ENCODE peak calls at places on chromosomes 7 and 10, in five cellular contexts. J, W, X, I and T are unnamed samples.

GRCh38 chr10:29861811-29862505 is 197.4 kb downstream of the JCAD start:
- DNase-seq in J (no peak), W (no peak), X (no peak), I (no peak), T (no peak)

GRCh38 chr10:24622781-24623301 is 100.8 kb downstream of the ARHGAP21 start:
- DNase-seq in J (peak), W (no peak), X (no peak), I (no peak), T (no peak)

GRCh38 chr7:101792051-101792651 is 25.3 kb upstream of the CUX1 start:
- DNase-seq in J (no peak), W (peak), X (no peak), I (no peak), T (no peak)

GRCh38 chr10:72087392-72087968 is 871 bp downstream of the SPOCK2 start:
- DNase-seq in J (no peak), W (peak), X (no peak), I (no peak), T (no peak)

GRCh38 chr10:131219584-131219886 is 92.0 kb downstream of the TCERG1L start:
- DNase-seq in J (no peak), W (no peak), X (no peak), I (no peak), T (no peak)

GRCh38 chr7:1403844-1404404 is 55.3 kb downstream of the MICALL2 start:
- DNase-seq in J (peak), W (peak), X (no peak), I (no peak), T (no peak)

GRCh38 chr10:120272350-120272749 is 184.7 kb upstream of the PLPP4 start:
- DNase-seq in J (no peak), W (no peak), X (no peak), I (no peak), T (no peak)

GRCh38 chr10:35752469-35753450 is 110.7 kb upstream of the FZD8 start:
- DNase-seq in J (no peak), W (no peak), X (no peak), I (no peak), T (no peak)

GRCh38 chr10:78520737-78521430 is 487.2 kb downstream of the RPS24 start:
- DNase-seq in J (peak), W (no peak), X (no peak), I (no peak), T (peak)

GRCh38 chr7:90749774-90750173 is 153.7 kb downstream of the CDK14 start:
- DNase-seq in J (peak), W (peak), X (no peak), I (no peak), T (peak)

GRCh38 chr7:141161550-141161949 is 87.7 kb downstream of the TMEM178B start:
- DNase-seq in J (no peak), W (no peak), X (no peak), I (no peak), T (no peak)

GRCh38 chr7:108197371-108198091 is 67.4 kb upstream of the LAMB4 start:
- DNase-seq in J (no peak), W (no peak), X (no peak), I (no peak), T (no peak)

GRCh38 chr7:15158141-15158810 is 255.7 kb upstream of the DGKB start:
- DNase-seq in J (no peak), W (no peak), X (no peak), I (no peak), T (no peak)

GRCh38 chr10:110636932-110637557 is 7.1 kb upstream of the RBM20 start:
- DNase-seq in J (no peak), W (peak), X (no peak), I (no peak), T (peak)

GRCh38 chr7:98418636-98419315 is 17.9 kb upstream of the BAIAP2L1 start:
- DNase-seq in J (peak), W (peak), X (no peak), I (peak), T (peak)

GRCh38 chr10:100788027-100788900 is 42.9 kb downstream of the PAX2 start:
- DNase-seq in J (no peak), W (peak), X (no peak), I (no peak), T (no peak)

GRCh38 chr7:15481127-15481526 is 80.7 kb downstream of the AGMO start:
- DNase-seq in J (no peak), W (no peak), X (no peak), I (no peak), T (no peak)

GRCh38 chr10:124524991-124525653 is 63.5 kb downstream of the LHPP start:
- DNase-seq in J (no peak), W (peak), X (no peak), I (no peak), T (no peak)

GRCh38 chr7:4725014-4725951 is 43.2 kb downstream of the FOXK1 start:
- DNase-seq in J (peak), W (peak), X (no peak), I (no peak), T (peak)

GRCh38 chr7:114415054-114415997 is 711 bp downstream of the FOXP2 start:
- DNase-seq in J (no peak), W (no peak), X (no peak), I (no peak), T (no peak)

GRCh38 chr7:67019562-67020390 is 23.1 kb downstream of the TYW1 start:
- DNase-seq in J (peak), W (peak), X (no peak), I (peak), T (no peak)

GRCh38 chr10:3229815-3230214 is 57.2 kb upstream of the PITRM1 start:
- DNase-seq in J (peak), W (no peak), X (no peak), I (no peak), T (no peak)

GRCh38 chr10:29748109-29748650 is 113.4 kb upstream of the SVIL start:
- DNase-seq in J (no peak), W (no peak), X (no peak), I (no peak), T (no peak)

GRCh38 chr7:127776776-127777390 is 124.9 kb downstream of the SND1 start:
- DNase-seq in J (peak), W (no peak), X (no peak), I (no peak), T (no peak)

DNA sequence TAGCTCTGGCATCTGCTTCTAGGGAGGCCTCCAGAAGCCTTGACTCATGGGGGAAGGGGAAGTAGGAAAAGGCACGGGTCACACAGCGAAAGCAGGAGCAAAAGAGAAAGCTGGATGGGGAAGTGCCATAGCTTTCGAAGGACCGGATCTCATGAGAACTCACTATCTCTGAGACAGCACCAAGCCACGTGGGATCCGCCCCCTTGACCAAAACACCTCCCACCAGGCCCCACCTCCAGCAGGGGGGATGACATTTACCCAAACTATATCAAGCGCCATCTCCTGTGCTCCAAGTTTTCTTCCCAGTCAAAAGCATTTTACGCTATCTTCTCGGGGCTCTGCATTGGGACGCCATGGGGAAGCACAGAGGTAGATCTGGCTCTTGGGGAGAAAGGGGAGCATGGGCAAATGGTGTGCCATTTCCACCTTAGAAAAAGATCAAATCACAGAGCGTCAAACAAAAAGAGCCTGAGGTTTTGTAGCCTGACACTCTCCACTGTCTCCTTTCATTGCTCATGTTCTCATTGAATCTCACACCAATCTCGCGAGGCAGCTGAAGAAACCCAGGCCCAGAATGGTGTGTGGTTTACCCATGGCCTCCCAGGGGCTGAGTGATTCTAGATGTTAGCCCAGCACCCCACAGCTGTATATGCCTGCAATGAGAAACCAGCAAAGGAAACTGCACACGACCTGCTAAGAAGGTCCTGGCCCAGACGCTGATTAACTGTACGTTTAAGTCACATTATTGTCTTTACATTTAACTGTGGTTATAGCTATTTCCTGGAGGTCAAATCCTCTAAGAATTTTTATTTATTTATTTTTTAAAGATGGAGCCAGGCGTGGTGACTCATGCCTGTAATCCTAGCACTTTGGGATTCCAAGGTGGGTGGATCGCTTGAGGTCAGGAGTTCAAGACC is 8.1 kb upstream of the OLAH start:
- DNase-seq in J (peak), W (no peak), X (no peak), I (peak), T (no peak)
- TF ChIP-seq MXI1 in J (no peak), W (no peak), X (no peak), I (peak), T (no peak)

GRCh38 chr7:41060796-41061195 is 642.1 kb downstream of the INHBA start:
- DNase-seq in J (no peak), W (no peak), X (no peak), I (no peak), T (no peak)

GRCh38 chr7:41069635-41070034 is 633.3 kb downstream of the INHBA start:
- DNase-seq in J (no peak), W (no peak), X (no peak), I (no peak), T (no peak)

GRCh38 chr7:41059796-41060195 is 643.1 kb downstream of the INHBA start:
- DNase-seq in J (no peak), W (no peak), X (no peak), I (no peak), T (no peak)

GRCh38 chr7:41065663-41066062 is 637.2 kb downstream of the INHBA start:
- DNase-seq in J (no peak), W (no peak), X (no peak), I (no peak), T (no peak)
- TF ChIP-seq MXI1 in J (no peak), W (no peak), X (no peak), I (no peak), T (no peak)

GRCh38 chr7:40221836-40222235 is 87.0 kb downstream of the SUGCT start:
- DNase-seq in J (peak), W (no peak), X (no peak), I (no peak), T (no peak)

GRCh38 chr7:40220421-40220911 is 85.7 kb downstream of the SUGCT start:
- DNase-seq in J (peak), W (no peak), X (no peak), I (no peak), T (no peak)

GRCh38 chr7:40223451-40224112 is 88.8 kb downstream of the SUGCT start:
- DNase-seq in J (no peak), W (no peak), X (no peak), I (no peak), T (no peak)

GRCh38 chr7:40219917-40220316 is 85.1 kb downstream of the SUGCT start:
- DNase-seq in J (peak), W (no peak), X (no peak), I (no peak), T (no peak)
- TF ChIP-seq MXI1 in J (no peak), W (no peak), X (no peak), I (no peak), T (no peak)

GRCh38 chr7:131529617-131530016 is 26.8 kb downstream of the PODXL start:
- DNase-seq in J (no peak), W (no peak), X (no peak), I (no peak), T (no peak)

GRCh38 chr7:131533566-131534561 is 22.6 kb downstream of the PODXL start:
- DNase-seq in J (no peak), W (no peak), X (no peak), I (no peak), T (no peak)

GRCh38 chr7:131533151-131533559 is 23.3 kb downstream of the PODXL start:
- DNase-seq in J (no peak), W (no peak), X (no peak), I (no peak), T (no peak)

GRCh38 chr7:131530137-131530536 is 26.3 kb downstream of the PODXL start:
- DNase-seq in J (no peak), W (no peak), X (no peak), I (no peak), T (no peak)

DNA sequence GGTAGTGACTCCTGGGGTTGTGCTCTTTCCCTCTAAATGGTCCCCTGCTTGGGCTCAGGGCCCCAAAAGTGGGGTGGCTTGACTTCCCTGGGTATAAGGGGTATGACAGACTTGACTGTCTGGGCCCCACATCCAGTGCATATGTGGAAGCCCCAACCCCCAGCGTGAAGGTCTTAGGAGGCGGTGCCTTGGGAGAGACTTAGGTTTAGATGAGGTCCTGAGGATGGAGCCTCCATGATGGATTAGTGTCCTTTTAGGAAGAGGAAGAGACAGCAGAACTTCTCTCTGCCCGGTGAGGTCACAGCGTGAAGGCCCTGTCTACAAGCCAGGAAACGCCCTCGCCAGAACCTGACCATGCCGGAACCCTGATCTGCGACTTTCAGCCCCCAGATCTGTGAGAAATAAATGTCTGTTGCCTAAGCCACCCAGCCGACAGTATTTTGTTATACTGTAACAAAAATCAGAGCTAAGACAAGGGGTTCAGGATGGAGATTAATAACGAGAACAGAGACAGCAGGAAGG is 23.8 kb downstream of the PODXL start:
- DNase-seq in J (no peak), W (no peak), X (no peak), I (no peak), T (no peak)
- TF ChIP-seq MXI1 in J (no peak), W (no peak), X (no peak), I (no peak), T (no peak)

DNA sequence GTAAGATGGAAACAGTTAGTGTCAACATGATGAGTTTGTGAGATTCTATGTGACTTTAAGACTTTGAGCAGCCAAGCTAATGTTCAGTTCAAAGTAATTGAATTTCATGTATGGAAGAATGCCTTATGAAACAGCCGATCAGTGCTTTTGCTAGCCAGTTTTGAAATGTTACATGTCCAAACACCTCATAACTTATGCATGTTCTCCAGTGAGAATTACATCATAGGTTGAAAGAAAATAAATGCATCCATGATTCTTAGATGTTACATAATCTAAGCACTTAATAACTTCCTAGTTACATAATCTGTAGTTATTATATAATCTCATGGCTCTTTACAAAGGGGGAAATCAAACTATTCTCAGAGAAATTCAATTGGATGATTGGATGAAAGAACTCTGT is 211.3 kb downstream of the BICC1 start:
- DNase-seq in J (peak), W (no peak), X (no peak), I (no peak), T (no peak)
- TF ChIP-seq MXI1 in J (no peak), W (no peak), X (no peak), I (no peak), T (no peak)

DNA sequence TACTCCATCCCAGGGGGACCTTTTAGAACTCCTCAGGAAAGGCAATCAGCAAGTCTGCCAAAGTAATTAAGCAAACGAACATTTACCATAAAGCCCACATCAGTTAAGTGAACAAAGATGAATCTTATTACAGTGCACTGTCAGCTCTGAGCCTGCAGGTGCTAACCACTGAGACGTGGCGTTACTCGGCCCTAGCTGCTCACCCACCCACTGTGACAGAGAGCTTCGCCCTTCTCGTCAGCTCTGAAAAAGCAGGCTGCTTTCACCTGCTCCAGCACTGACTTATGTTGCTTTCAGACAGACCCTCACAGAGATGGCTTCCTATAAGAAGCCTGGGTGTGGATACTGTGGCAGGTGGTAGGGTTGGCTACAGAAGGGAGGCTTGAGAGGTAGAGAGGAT is 57.7 kb upstream of the KCNIP2 start:
- DNase-seq in J (no peak), W (no peak), X (peak), I (no peak), T (no peak)
- TF ChIP-seq MXI1 in J (no peak), W (no peak), X (no peak), I (no peak), T (no peak)

DNA sequence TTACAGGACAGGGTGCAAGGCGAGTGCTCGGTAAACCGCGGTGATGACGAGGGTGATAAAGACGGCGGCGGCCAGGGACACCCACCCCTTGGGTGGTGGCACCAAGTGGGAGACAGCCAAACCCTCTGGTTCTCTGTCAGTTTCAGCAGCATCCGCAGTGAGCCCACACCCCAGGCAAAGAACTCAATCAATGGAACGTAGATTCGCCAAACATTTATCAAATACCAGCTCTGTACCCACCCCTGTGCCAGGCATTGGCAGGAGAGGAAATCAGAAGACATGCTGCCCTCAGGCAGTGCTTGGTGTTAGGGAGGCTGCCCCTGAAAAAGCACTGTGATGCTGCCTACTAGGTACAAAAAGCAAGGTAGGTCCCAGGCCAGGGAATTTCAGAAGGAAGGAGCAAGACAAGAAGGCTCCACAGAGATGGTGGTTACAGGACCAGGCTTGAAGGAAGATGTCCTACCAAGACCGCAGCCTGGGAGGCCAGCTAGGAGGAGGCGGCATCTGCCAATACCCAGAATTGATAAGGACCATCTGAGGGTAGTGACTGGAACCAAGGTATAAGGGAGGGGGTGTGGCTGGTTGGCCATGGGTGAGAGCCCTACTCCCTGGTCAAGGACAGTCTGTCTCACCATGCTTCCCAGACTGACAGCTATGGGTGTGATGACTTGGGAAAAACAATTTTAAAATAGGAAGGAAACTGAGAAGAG is 10.2 kb upstream of the PNLIPRP2 start:
- DNase-seq in J (no peak), W (no peak), X (no peak), I (no peak), T (no peak)
- TF ChIP-seq MXI1 in J (no peak), W (no peak), X (no peak), I (no peak), T (no peak)

DNA sequence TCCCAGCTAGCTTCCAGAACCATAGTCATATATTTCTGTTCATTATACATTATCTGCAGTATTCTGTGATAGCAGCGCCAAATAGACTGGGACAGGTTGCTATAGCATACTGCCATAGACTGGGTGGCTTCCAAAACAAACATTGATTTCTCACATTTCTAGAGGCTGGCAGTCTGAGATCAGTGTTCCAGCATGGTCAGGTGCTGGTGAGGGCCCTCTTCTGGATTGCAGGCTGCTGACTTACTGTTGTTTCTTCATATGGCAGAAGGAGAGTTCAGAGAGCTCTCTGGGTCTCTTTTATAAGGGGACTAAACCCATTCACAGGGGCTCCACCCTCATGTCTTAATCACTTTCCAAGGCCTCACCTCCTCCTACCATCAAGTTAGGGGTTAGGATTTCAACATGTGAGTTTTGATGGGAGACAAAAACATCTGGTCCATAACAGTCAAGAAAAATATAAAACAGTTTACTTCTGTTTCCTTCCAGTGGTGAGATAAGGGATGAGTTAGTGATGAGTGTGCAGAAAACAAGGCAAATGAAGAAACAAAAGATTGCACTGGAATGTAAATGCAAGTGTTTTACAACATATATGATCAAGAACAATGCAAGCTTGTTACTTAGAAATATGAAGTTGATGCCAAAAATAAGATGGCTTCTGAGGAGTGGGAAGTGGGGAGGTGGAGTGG is 399.0 kb upstream of the C7orf33 start:
- DNase-seq in J (no peak), W (no peak), X (no peak), I (no peak), T (no peak)
- TF ChIP-seq MXI1 in J (no peak), W (no peak), X (no peak), I (no peak), T (no peak)

GRCh38 chr10:102696736-102697135 is 17.5 kb downstream of the ARL3 start:
- DNase-seq in J (no peak), W (no peak), X (no peak), I (no peak), T (no peak)

GRCh38 chr10:102691701-102692100 is 22.5 kb downstream of the ARL3 start:
- DNase-seq in J (peak), W (no peak), X (no peak), I (no peak), T (no peak)
- TF ChIP-seq MXI1 in J (no peak), W (no peak), X (no peak), I (no peak), T (no peak)

GRCh38 chr10:5575482-5576153 is 50.9 kb downstream of the CALML3 start:
- DNase-seq in J (peak), W (no peak), X (no peak), I (no peak), T (no peak)
- TF ChIP-seq MXI1 in J (no peak), W (no peak), X (no peak), I (no peak), T (no peak)